ENCODE peak calls at places on chromosomes 12 and 14, in seven cellular contexts. One of them, this sample, is unnamed.

GRCh38 chr12:114392909-114393308 is 13.0 kb downstream of the TBX5 start:
- DNase-seq in H1: no peak
- DNase-seq in GM12878: no peak
- DNase-seq in IMR-90: no peak
- DNase-seq in A549: no peak
- DNase-seq in HCT116: no peak
- DNase-seq in K562: no peak
- DNase-seq in this sample: no peak

GRCh38 chr12:591571-592505 is 71.4 kb downstream of the NINJ2 start:
- DNase-seq in GM12878: no peak
- DNase-seq in K562: peak
- DNase-seq in H1: no peak
- DNase-seq in HCT116: no peak
- DNase-seq in IMR-90: no peak
- DNase-seq in A549: no peak
- DNase-seq in this sample: peak

GRCh38 chr14:89638888-89639287 is 221.9 kb upstream of the FOXN3 start:
- DNase-seq in H1: no peak
- DNase-seq in IMR-90: no peak
- DNase-seq in A549: no peak
- DNase-seq in GM12878: no peak
- DNase-seq in K562: no peak
- DNase-seq in HCT116: no peak
- DNase-seq in this sample: no peak

GRCh38 chr14:43005807-43006206 is 1399.1 kb downstream of the LRFN5 start:
- DNase-seq in H1: no peak
- DNase-seq in HCT116: no peak
- DNase-seq in A549: no peak
- DNase-seq in K562: no peak
- DNase-seq in IMR-90: peak
- DNase-seq in GM12878: no peak
- DNase-seq in this sample: no peak

GRCh38 chr12:15589328-15590032 is 199.7 kb downstream of the EPS8 start:
- DNase-seq in GM12878: no peak
- DNase-seq in IMR-90: no peak
- DNase-seq in K562: no peak
- DNase-seq in HCT116: no peak
- DNase-seq in A549: no peak
- DNase-seq in H1: no peak
- DNase-seq in this sample: no peak

GRCh38 chr14:104240426-104241157 is 102.2 kb downstream of the KIF26A start:
- DNase-seq in H1: peak
- DNase-seq in IMR-90: no peak
- DNase-seq in HCT116: no peak
- DNase-seq in GM12878: no peak
- DNase-seq in K562: no peak
- DNase-seq in A549: no peak
- DNase-seq in this sample: no peak

GRCh38 chr12:110403975-110404675 is 617 bp upstream of the ANAPC7 start:
- DNase-seq in H1: peak
- DNase-seq in HCT116: peak
- DNase-seq in A549: peak
- DNase-seq in GM12878: no peak
- DNase-seq in K562: peak
- DNase-seq in IMR-90: peak
- DNase-seq in this sample: peak

GRCh38 chr12:83089575-83089974 is 402.9 kb downstream of the TMTC2 start:
- DNase-seq in K562: no peak
- DNase-seq in HCT116: no peak
- DNase-seq in GM12878: no peak
- DNase-seq in A549: no peak
- DNase-seq in IMR-90: no peak
- DNase-seq in H1: no peak
- DNase-seq in this sample: no peak

DNA sequence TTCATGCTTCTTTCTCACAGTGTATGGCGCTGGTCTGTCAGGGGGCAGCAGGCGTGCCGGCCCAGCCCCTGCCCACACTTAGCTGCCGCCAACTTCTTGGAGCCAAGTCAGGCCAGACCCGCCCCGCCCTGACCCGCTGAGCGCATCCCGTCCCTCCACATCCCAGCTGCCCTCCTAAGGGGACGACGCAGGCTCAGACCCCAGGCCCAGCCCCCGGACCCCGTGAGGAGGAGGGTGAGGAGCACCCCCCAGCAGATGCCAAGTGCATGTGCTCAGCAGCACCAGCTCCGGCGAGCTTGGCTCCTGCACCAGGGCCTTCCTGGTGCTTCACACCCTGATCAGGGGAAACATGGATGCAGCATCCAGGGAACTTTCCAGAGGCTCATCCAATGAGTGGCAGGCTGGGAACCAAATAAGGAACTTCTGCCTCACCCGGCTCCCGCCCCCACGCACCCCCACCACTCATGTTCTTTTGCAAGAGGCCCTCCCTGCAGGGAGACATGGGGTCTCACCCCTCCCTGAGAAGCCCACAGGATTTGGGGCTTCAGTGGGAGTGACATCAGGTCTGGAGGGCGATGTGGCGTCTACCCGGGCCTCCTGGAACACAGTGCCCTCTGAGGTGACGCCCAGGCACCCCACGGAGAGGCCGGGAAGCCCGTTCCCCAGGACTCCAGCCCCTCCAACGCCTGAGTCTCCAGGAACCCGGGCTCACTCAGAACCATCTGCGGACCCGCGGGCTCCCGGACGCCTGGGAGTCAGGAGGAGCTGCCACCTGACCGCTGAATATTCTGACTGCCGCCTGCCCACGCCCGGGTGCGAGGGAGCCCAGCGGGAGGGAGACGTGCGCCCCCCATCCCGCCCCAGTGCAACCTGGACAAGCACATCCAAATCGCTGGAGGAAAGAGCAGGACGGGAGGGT is 70.0 kb upstream of the GALNT9 start:
- DNase-seq in IMR-90: no peak
- DNase-seq in A549: no peak
- DNase-seq in K562: no peak
- DNase-seq in HCT116: no peak
- DNase-seq in GM12878: no peak
- DNase-seq in H1: no peak
- DNase-seq in this sample: no peak
- TF ChIP-seq CEBPB in IMR-90: no peak
- TF ChIP-seq CEBPB in A549: no peak
- TF ChIP-seq CEBPB in K562: no peak
- TF ChIP-seq CEBPB in HCT116: no peak
- TF ChIP-seq CEBPB in GM12878: no peak
- TF ChIP-seq CEBPB in H1: no peak
- TF ChIP-seq CEBPB in this sample: no peak

GRCh38 chr14:38505221-38506095 is 249.6 kb upstream of the CLEC14A start:
- DNase-seq in IMR-90: peak
- DNase-seq in HCT116: no peak
- DNase-seq in H1: no peak
- DNase-seq in K562: no peak
- DNase-seq in A549: no peak
- DNase-seq in GM12878: no peak
- DNase-seq in this sample: no peak
- TF ChIP-seq CEBPB in IMR-90: no peak
- TF ChIP-seq CEBPB in HCT116: no peak
- TF ChIP-seq CEBPB in H1: no peak
- TF ChIP-seq CEBPB in K562: no peak
- TF ChIP-seq CEBPB in A549: no peak
- TF ChIP-seq CEBPB in GM12878: no peak
- TF ChIP-seq CEBPB in this sample: no peak

GRCh38 chr12:89864419-89864818 is 155.8 kb upstream of the ATP2B1 start:
- DNase-seq in IMR-90: no peak
- DNase-seq in K562: no peak
- DNase-seq in A549: no peak
- DNase-seq in GM12878: no peak
- DNase-seq in HCT116: no peak
- DNase-seq in H1: no peak
- DNase-seq in this sample: no peak

GRCh38 chr12:89863332-89863938 is 154.8 kb upstream of the ATP2B1 start:
- DNase-seq in IMR-90: no peak
- DNase-seq in A549: no peak
- DNase-seq in H1: no peak
- DNase-seq in HCT116: no peak
- DNase-seq in K562: no peak
- DNase-seq in GM12878: peak
- DNase-seq in this sample: no peak

GRCh38 chr12:89863968-89864367 is 155.3 kb upstream of the ATP2B1 start:
- DNase-seq in HCT116: no peak
- DNase-seq in IMR-90: no peak
- DNase-seq in GM12878: no peak
- DNase-seq in A549: no peak
- DNase-seq in K562: no peak
- DNase-seq in H1: no peak
- DNase-seq in this sample: no peak

GRCh38 chr12:89861086-89861485 is 152.4 kb upstream of the ATP2B1 start:
- DNase-seq in HCT116: no peak
- DNase-seq in H1: no peak
- DNase-seq in K562: peak
- DNase-seq in IMR-90: peak
- DNase-seq in A549: no peak
- DNase-seq in GM12878: no peak
- DNase-seq in this sample: no peak

GRCh38 chr12:89862511-89863331 is 154.1 kb upstream of the ATP2B1 start:
- DNase-seq in A549: no peak
- DNase-seq in K562: peak
- DNase-seq in HCT116: no peak
- DNase-seq in H1: no peak
- DNase-seq in GM12878: peak
- DNase-seq in IMR-90: no peak
- DNase-seq in this sample: no peak
- TF ChIP-seq CEBPB in A549: no peak
- TF ChIP-seq CEBPB in K562: no peak
- TF ChIP-seq CEBPB in HCT116: no peak
- TF ChIP-seq CEBPB in H1: no peak
- TF ChIP-seq CEBPB in GM12878: no peak
- TF ChIP-seq CEBPB in IMR-90: no peak
- TF ChIP-seq CEBPB in this sample: no peak

DNA sequence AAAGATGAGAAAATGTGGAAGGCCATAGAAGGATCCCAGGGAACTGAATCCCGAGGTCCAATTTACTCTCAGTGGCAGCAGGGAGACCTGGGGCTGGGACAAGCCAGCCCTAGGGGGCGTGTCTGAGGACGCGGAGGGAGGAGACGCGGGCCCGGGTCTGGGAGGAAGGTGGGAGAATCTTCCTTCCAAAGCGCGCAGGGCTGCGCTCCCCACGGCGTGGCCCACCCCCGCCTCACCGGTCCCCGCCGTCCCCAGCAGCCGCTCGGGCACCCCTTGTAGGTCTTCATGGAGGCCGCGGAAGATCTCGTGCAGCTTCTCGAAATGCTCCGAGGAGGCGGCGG is 323 bp downstream of the VTI1B start:
- DNase-seq in GM12878: no peak
- DNase-seq in K562: peak
- DNase-seq in H1: peak
- DNase-seq in A549: peak
- DNase-seq in HCT116: peak
- DNase-seq in IMR-90: peak
- DNase-seq in this sample: peak
- TF ChIP-seq CEBPB in GM12878: no peak
- TF ChIP-seq CEBPB in K562: no peak
- TF ChIP-seq CEBPB in H1: no peak
- TF ChIP-seq CEBPB in A549: no peak
- TF ChIP-seq CEBPB in HCT116: no peak
- TF ChIP-seq CEBPB in IMR-90: no peak
- TF ChIP-seq CEBPB in this sample: no peak

DNA sequence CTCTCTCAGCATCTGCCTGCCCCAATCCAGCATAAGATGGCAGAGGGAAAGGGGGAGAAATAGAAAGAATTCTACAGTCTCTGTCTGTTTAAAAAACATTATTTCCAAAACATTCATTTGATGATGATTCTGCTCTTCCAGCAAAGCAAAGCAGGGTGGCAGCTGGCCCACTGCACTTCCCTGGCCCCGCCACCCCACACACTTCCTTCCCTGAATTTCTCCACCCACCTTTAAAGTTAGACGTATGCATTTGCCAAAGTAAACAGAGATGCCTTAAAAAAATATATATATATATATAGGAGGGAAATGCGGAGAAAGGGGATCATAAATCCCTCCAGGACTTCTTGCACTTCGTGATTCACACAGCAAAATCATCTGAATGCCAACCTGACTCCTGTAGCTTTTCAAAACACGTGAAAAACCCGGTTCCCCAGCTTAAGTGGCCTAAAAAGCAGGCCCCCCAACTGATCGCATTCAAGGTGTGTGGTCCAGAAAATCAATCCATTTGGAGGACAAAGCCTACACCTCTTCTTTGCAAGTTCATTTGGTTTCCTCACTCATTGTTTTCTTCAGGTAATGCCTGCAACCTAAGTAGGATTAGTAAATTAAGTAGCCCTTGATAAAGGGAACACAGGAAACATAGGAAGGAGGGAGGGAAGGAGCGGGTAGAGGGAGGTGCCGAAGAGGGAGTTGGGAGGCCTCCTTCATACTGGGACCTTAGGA is 68.8 kb downstream of the LLPH start:
- DNase-seq in H1: no peak
- DNase-seq in HCT116: no peak
- DNase-seq in K562: no peak
- DNase-seq in IMR-90: no peak
- DNase-seq in A549: no peak
- DNase-seq in GM12878: no peak
- DNase-seq in this sample: no peak
- TF ChIP-seq CEBPB in H1: no peak
- TF ChIP-seq CEBPB in HCT116: no peak
- TF ChIP-seq CEBPB in K562: no peak
- TF ChIP-seq CEBPB in IMR-90: no peak
- TF ChIP-seq CEBPB in A549: no peak
- TF ChIP-seq CEBPB in GM12878: no peak
- TF ChIP-seq CEBPB in this sample: no peak

DNA sequence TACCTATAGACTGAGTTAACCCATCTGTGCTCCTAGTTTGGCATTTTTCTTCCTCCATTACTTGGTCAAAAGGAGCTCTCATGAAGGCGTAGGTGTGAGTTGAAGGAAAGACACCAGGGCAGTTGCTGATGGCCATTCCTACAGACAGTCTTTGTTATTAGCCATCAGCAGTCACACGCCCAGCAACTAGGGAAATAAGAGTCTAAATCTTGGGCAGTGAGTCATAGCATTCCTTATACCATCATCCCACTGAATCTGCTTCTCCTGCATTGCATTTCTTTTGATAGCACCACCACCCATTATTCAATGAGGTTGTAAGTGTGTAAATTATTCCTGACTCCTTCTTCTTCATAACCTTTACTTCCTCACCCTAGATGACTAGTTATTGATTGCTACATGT is 150.9 kb upstream of the IGF1 start:
- DNase-seq in K562: no peak
- DNase-seq in IMR-90: peak
- DNase-seq in H1: no peak
- DNase-seq in HCT116: no peak
- DNase-seq in A549: peak
- DNase-seq in GM12878: no peak
- DNase-seq in this sample: no peak
- TF ChIP-seq CEBPB in K562: no peak
- TF ChIP-seq CEBPB in IMR-90: peak
- TF ChIP-seq CEBPB in H1: no peak
- TF ChIP-seq CEBPB in HCT116: no peak
- TF ChIP-seq CEBPB in A549: no peak
- TF ChIP-seq CEBPB in GM12878: no peak
- TF ChIP-seq CEBPB in this sample: no peak

GRCh38 chr14:61280092-61280525 is 1.0 kb downstream of the TMEM30B start:
- DNase-seq in H1: peak
- DNase-seq in A549: no peak
- DNase-seq in HCT116: no peak
- DNase-seq in GM12878: no peak
- DNase-seq in K562: no peak
- DNase-seq in IMR-90: no peak
- DNase-seq in this sample: no peak
- TF ChIP-seq CEBPB in H1: no peak
- TF ChIP-seq CEBPB in A549: no peak
- TF ChIP-seq CEBPB in HCT116: no peak
- TF ChIP-seq CEBPB in GM12878: no peak
- TF ChIP-seq CEBPB in K562: no peak
- TF ChIP-seq CEBPB in IMR-90: no peak
- TF ChIP-seq CEBPB in this sample: no peak

GRCh38 chr12:49867580-49868341 is 24.9 kb upstream of the BCDIN3D start:
- DNase-seq in K562: no peak
- DNase-seq in HCT116: no peak
- DNase-seq in H1: peak
- DNase-seq in GM12878: no peak
- DNase-seq in IMR-90: no peak
- DNase-seq in A549: no peak
- DNase-seq in this sample: no peak
- TF ChIP-seq CEBPB in K562: no peak
- TF ChIP-seq CEBPB in HCT116: no peak
- TF ChIP-seq CEBPB in H1: no peak
- TF ChIP-seq CEBPB in GM12878: no peak
- TF ChIP-seq CEBPB in IMR-90: no peak
- TF ChIP-seq CEBPB in A549: no peak
- TF ChIP-seq CEBPB in this sample: no peak

This sample was measured in HepG2.